ENCODE peak calls at places on chromosomes 6 and 20, in six cellular contexts. One of them, this sample, is unnamed.
A peak's percentile ranks its signal among the peaks of the same experiment; 100 is the strongest.

GRCh38 chr6:113211185-113211584 is 646.0 kb upstream of the MARCKS start:
- DNase-seq in H9: no peak
- DNase-seq in IMR-90: no peak
- DNase-seq in H1: no peak
- DNase-seq in trophoblast cell: no peak
- DNase-seq in mesenchymal stem cell: no peak
- DNase-seq in this sample: no peak

GRCh38 chr6:82396964-82397761 is 33.5 kb downstream of the TPBG start:
- DNase-seq in H1: no peak
- DNase-seq in mesenchymal stem cell: peak; percentile 92
- DNase-seq in IMR-90: peak; percentile 98
- DNase-seq in H9: no peak
- DNase-seq in trophoblast cell: peak; percentile 59
- DNase-seq in this sample: no peak

GRCh38 chr6:21110684-21111398 is 482.7 kb upstream of the SOX4 start:
- DNase-seq in H1: no peak
- DNase-seq in IMR-90: no peak
- DNase-seq in H9: no peak
- DNase-seq in trophoblast cell: no peak
- DNase-seq in mesenchymal stem cell: no peak
- DNase-seq in this sample: no peak

GRCh38 chr6:56725257-56725656 is 82.6 kb upstream of the DST start:
- DNase-seq in IMR-90: no peak
- DNase-seq in H9: no peak
- DNase-seq in mesenchymal stem cell: no peak
- DNase-seq in H1: no peak
- DNase-seq in trophoblast cell: no peak
- DNase-seq in this sample: no peak

GRCh38 chr20:58175836-58176235 is 52.6 kb downstream of the ANKRD60 start:
- DNase-seq in IMR-90: no peak
- DNase-seq in H9: no peak
- DNase-seq in H1: no peak
- DNase-seq in trophoblast cell: no peak
- DNase-seq in mesenchymal stem cell: no peak
- DNase-seq in this sample: no peak

GRCh38 chr6:73180718-73181619 is 44.3 kb downstream of the KHDC1L start:
- DNase-seq in H1: no peak
- DNase-seq in IMR-90: peak; percentile 84
- DNase-seq in mesenchymal stem cell: peak; percentile 75
- DNase-seq in trophoblast cell: peak; percentile 73
- DNase-seq in H9: no peak
- DNase-seq in this sample: peak; percentile 24

GRCh38 chr6:131602913-131603312 is 25.1 kb downstream of the MED23 start:
- DNase-seq in mesenchymal stem cell: peak; percentile 84
- DNase-seq in IMR-90: peak; percentile 97
- DNase-seq in H1: no peak
- DNase-seq in H9: no peak
- DNase-seq in trophoblast cell: peak; percentile 46
- DNase-seq in this sample: no peak

GRCh38 chr6:106974999-106975698 is 620 bp upstream of the CD24 start:
- DNase-seq in H1: no peak
- DNase-seq in H9: peak; percentile 70
- DNase-seq in IMR-90: no peak
- DNase-seq in mesenchymal stem cell: peak; percentile 33
- DNase-seq in trophoblast cell: peak; percentile 80
- DNase-seq in this sample: peak; percentile 71

GRCh38 chr6:16140607-16141006 is 11.7 kb downstream of the MYLIP start:
- DNase-seq in trophoblast cell: no peak
- DNase-seq in H9: no peak
- DNase-seq in H1: no peak
- DNase-seq in mesenchymal stem cell: no peak
- DNase-seq in IMR-90: no peak
- DNase-seq in this sample: no peak

GRCh38 chr6:113860165-113860955 is 3.2 kb downstream of the MARCKS start:
- DNase-seq in mesenchymal stem cell: no peak
- DNase-seq in IMR-90: peak; percentile 45
- DNase-seq in H9: no peak
- DNase-seq in trophoblast cell: peak; percentile 21
- DNase-seq in H1: no peak
- DNase-seq in this sample: no peak

GRCh38 chr6:157034433-157035230 is 257.5 kb downstream of the ARID1B start:
- DNase-seq in H1: no peak
- DNase-seq in H9: no peak
- DNase-seq in mesenchymal stem cell: peak; percentile 61
- DNase-seq in IMR-90: peak; percentile 72
- DNase-seq in trophoblast cell: peak; percentile 74
- DNase-seq in this sample: no peak

GRCh38 chr6:3114377-3114776 is 4.1 kb upstream of the BPHL start:
- DNase-seq in H9: no peak
- DNase-seq in H1: no peak
- DNase-seq in IMR-90: no peak
- DNase-seq in trophoblast cell: no peak
- DNase-seq in mesenchymal stem cell: no peak
- DNase-seq in this sample: no peak

GRCh38 chr20:20744170-20744725 is 31.8 kb upstream of the RALGAPA2 start:
- DNase-seq in IMR-90: no peak
- DNase-seq in mesenchymal stem cell: no peak
- DNase-seq in trophoblast cell: no peak
- DNase-seq in H9: no peak
- DNase-seq in H1: no peak
- DNase-seq in this sample: no peak

GRCh38 chr20:13996265-13996664 is 949 bp downstream of the MACROD2 start:
- DNase-seq in H1: no peak
- DNase-seq in IMR-90: no peak
- DNase-seq in mesenchymal stem cell: no peak
- DNase-seq in trophoblast cell: peak; percentile 6
- DNase-seq in H9: no peak
- DNase-seq in this sample: no peak
- H2AFZ ChIP-seq in H1: no peak overlapping the region
- H2AFZ ChIP-seq in IMR-90: no peak overlapping the region
- H2AFZ ChIP-seq in mesenchymal stem cell: no peak overlapping the region
- H2AFZ ChIP-seq in trophoblast cell: peak overlapping the region; percentile 39
- H2AFZ ChIP-seq in H9: no peak overlapping the region
- H2AFZ ChIP-seq in this sample: peak overlapping the region; percentile 99

GRCh38 chr6:41578714-41579610 is 32.8 kb downstream of the FOXP4 start:
- DNase-seq in H1: no peak
- DNase-seq in H9: peak; percentile 62
- DNase-seq in trophoblast cell: no peak
- DNase-seq in mesenchymal stem cell: peak; percentile 58
- DNase-seq in IMR-90: peak; percentile 33
- DNase-seq in this sample: peak; percentile 82
- H2BK5ac ChIP-seq in H1: peak overlapping the region; percentile 95
- H2BK5ac ChIP-seq in H9: no peak overlapping the region
- H2BK5ac ChIP-seq in trophoblast cell: peak overlapping the region; percentile 18
- H2BK5ac ChIP-seq in mesenchymal stem cell: no peak overlapping the region
- H2BK5ac ChIP-seq in IMR-90: peak overlapping the region; percentile 64
- H2BK5ac ChIP-seq in this sample: no peak overlapping the region

GRCh38 chr6:53794720-53795253 is at the start of gene LRRC1:
- DNase-seq in trophoblast cell: peak; percentile 97
- DNase-seq in H1: peak; percentile 70
- DNase-seq in IMR-90: peak; percentile 88
- DNase-seq in mesenchymal stem cell: peak; percentile 90
- DNase-seq in H9: peak; percentile 94
- DNase-seq in this sample: peak; percentile 95

GRCh38 chr6:53796791-53797190 is 2.0 kb downstream of the LRRC1 start:
- DNase-seq in H1: no peak
- DNase-seq in H9: no peak
- DNase-seq in trophoblast cell: peak; percentile 21
- DNase-seq in mesenchymal stem cell: peak; percentile 9
- DNase-seq in IMR-90: no peak
- DNase-seq in this sample: no peak

GRCh38 chr6:53795254-53795701 is 473 bp downstream of the LRRC1 start:
- DNase-seq in H9: no peak
- DNase-seq in mesenchymal stem cell: peak; percentile 26
- DNase-seq in trophoblast cell: peak; percentile 54
- DNase-seq in IMR-90: no peak
- DNase-seq in H1: no peak
- DNase-seq in this sample: no peak

GRCh38 chr6:53796451-53796780 is 1.6 kb downstream of the LRRC1 start:
- DNase-seq in IMR-90: no peak
- DNase-seq in trophoblast cell: peak; percentile 17
- DNase-seq in mesenchymal stem cell: no peak
- DNase-seq in H9: no peak
- DNase-seq in H1: no peak
- DNase-seq in this sample: no peak

DNA sequence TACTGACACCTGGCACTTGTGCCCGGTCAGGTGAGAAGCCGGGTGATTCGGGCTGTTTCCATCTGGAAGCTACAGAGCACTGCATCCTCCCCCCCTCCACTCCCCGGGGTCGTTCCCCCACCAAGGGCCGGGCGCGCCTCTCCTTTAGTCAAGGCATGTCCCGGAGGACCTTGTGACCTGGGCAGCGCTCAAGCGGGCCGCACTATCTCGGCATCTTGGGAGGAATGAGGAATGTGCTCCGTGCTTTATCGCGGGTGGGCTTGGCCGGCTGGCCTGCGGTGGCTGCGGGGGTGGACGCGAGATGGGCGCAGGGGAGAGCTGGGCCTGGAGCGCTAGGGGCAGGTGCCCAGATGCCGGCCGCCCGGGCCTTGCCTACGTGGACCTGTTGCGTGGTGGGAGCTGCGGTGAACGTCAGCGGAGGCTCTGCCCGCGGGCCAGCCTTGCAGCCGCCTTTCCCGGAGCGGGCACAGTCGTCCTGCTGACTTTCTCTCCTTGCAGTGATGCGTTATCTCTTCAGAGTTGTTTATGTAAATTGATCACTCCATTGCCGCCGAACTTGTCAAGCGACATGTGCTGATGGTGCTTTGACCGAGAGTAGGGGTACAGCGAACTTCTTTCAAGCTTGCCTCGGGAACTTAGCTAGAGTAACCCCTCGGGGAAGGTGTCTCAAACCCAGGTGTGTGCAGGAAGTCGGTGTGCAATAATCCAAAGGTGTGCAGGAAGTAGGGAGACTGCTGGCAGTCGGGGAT is 1.1 kb downstream of the LRRC1 start:
- DNase-seq in H1: no peak
- DNase-seq in trophoblast cell: peak; percentile 72
- DNase-seq in H9: no peak
- DNase-seq in mesenchymal stem cell: peak; percentile 35
- DNase-seq in IMR-90: peak; percentile 28
- DNase-seq in this sample: peak; percentile 40
- H2AFZ ChIP-seq in H1: peak overlapping the region; percentile 69
- H2AFZ ChIP-seq in trophoblast cell: peak overlapping the region; percentile 14
- H2AFZ ChIP-seq in H9: no peak overlapping the region
- H2AFZ ChIP-seq in mesenchymal stem cell: peak overlapping the region; percentile 64
- H2AFZ ChIP-seq in IMR-90: peak overlapping the region; percentile 84
- H2AFZ ChIP-seq in this sample: peak overlapping the region; percentile 94

DNA sequence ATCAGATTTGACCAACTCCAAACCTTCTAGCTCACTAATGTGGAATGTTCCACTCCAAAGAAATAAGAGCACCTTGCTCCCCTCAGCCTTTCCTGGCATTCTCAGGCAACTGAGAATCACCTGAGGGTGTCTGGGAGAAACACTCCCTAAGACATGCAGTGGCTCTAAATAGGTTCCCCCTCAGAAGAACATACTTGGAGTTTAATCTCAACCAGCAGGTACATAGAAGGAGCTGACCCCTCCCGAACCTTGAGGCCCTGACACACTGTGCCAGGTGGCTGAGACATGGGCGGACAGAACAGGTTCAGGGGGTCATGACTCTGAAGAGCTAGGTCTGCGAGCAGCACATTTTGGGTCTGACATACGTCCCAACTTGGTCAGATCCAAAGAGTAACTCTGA is 107.6 kb upstream of the MAP3K4 start:
- DNase-seq in H9: no peak
- DNase-seq in H1: no peak
- DNase-seq in IMR-90: no peak
- DNase-seq in trophoblast cell: peak; percentile 42
- DNase-seq in mesenchymal stem cell: no peak
- DNase-seq in this sample: no peak
- H2BK5ac ChIP-seq in H9: no peak overlapping the region
- H2BK5ac ChIP-seq in H1: peak overlapping the region; percentile 47
- H2BK5ac ChIP-seq in IMR-90: no peak overlapping the region
- H2BK5ac ChIP-seq in trophoblast cell: no peak overlapping the region
- H2BK5ac ChIP-seq in mesenchymal stem cell: no peak overlapping the region
- H2BK5ac ChIP-seq in this sample: no peak overlapping the region

DNA sequence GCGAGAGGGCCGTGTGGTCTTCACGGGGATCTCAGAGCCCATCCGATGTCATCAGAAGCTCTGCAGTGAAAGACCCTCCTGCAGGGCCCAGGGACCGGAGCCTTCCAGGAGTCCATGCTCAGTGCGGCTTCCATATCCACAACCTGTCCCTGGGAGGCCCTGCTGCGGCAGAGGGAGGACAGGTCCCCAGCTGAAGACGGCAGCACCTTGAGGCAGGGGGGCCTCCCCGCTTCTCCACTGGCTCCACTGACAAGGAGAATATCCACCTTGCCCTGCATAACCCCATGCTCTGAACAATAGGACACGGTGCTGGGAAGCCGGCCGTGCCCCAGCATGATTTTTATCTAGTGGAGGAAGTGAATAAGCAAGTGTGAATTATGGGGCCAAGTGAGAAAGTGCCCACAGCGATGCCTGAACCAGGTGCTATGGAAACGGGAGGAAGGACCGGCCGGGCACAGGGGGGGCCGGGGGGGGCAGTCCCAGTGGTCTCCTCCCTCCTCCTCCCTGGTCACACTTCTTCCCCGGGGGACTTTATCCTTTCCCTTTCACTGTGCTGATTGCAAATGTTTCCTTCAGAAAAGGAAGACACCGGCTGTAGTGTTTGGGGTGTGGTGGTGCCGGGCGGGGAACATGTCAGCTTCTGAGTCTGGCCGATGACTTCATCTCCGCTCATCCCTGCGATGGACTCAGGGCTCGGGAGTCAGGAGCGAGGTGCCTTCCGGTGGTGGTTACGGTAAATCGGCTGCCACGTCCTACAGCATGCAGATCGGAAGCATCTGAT is 225.1 kb downstream of the ERMARD start:
- DNase-seq in mesenchymal stem cell: no peak
- DNase-seq in trophoblast cell: peak; percentile 23
- DNase-seq in H9: no peak
- DNase-seq in IMR-90: no peak
- DNase-seq in H1: no peak
- DNase-seq in this sample: no peak
- H2AFZ ChIP-seq in mesenchymal stem cell: no peak overlapping the region
- H2AFZ ChIP-seq in trophoblast cell: no peak overlapping the region
- H2AFZ ChIP-seq in H9: no peak overlapping the region
- H2AFZ ChIP-seq in IMR-90: no peak overlapping the region
- H2AFZ ChIP-seq in H1: no peak overlapping the region
- H2AFZ ChIP-seq in this sample: no peak overlapping the region